ENCODE peak calls at places on chromosomes 11 and 22, in eight cellular contexts. One of them, this sample, is unnamed.

GRCh38 chr11:65565624-65566453 is 4.4 kb upstream of the ZNRD2 start:
- DNase-seq in AG09309: no peak
- DNase-seq in mucosa of descending colon: no peak
- DNase-seq in mucosa of gallbladder: no peak
- DNase-seq in heart left ventricle: no peak
- DNase-seq in NCI-H82: no peak
- DNase-seq in NCI-H1105 treated with DMSO at 0.1 percent for 48 hours: no peak
- DNase-seq in neural progenitor cell: no peak
- DNase-seq in this sample: no peak

GRCh38 chr22:42294034-42294985 is 23.9 kb upstream of the TCF20 start:
- DNase-seq in AG09309: no peak
- DNase-seq in mucosa of descending colon: peak
- DNase-seq in mucosa of gallbladder: peak
- DNase-seq in heart left ventricle: no peak
- DNase-seq in NCI-H82: no peak
- DNase-seq in NCI-H1105 treated with DMSO at 0.1 percent for 48 hours: peak
- DNase-seq in neural progenitor cell: peak
- DNase-seq in this sample: peak

GRCh38 chr11:118998822-118999221 is 884 bp downstream of the CENATAC start:
- DNase-seq in AG09309: peak
- DNase-seq in mucosa of descending colon: no peak
- DNase-seq in mucosa of gallbladder: peak
- DNase-seq in heart left ventricle: no peak
- DNase-seq in NCI-H82: no peak
- DNase-seq in NCI-H1105 treated with DMSO at 0.1 percent for 48 hours: no peak
- DNase-seq in neural progenitor cell: peak
- DNase-seq in this sample: no peak

GRCh38 chr11:47971501-47971900 is 8.9 kb upstream of the PTPRJ start:
- DNase-seq in AG09309: no peak
- DNase-seq in mucosa of descending colon: no peak
- DNase-seq in mucosa of gallbladder: no peak
- DNase-seq in heart left ventricle: no peak
- DNase-seq in NCI-H82: peak
- DNase-seq in NCI-H1105 treated with DMSO at 0.1 percent for 48 hours: no peak
- DNase-seq in neural progenitor cell: no peak
- DNase-seq in this sample: no peak

GRCh38 chr22:50261615-50262459 is at the start of gene MAPK12:
- DNase-seq in AG09309: no peak
- DNase-seq in mucosa of descending colon: no peak
- DNase-seq in mucosa of gallbladder: no peak
- DNase-seq in heart left ventricle: no peak
- DNase-seq in NCI-H82: peak
- DNase-seq in NCI-H1105 treated with DMSO at 0.1 percent for 48 hours: peak
- DNase-seq in neural progenitor cell: peak
- DNase-seq in this sample: no peak

GRCh38 chr11:34603129-34604001 is 17.5 kb upstream of the EHF start:
- DNase-seq in AG09309: no peak
- DNase-seq in mucosa of descending colon: peak
- DNase-seq in mucosa of gallbladder: no peak
- DNase-seq in heart left ventricle: no peak
- DNase-seq in NCI-H82: no peak
- DNase-seq in NCI-H1105 treated with DMSO at 0.1 percent for 48 hours: no peak
- DNase-seq in neural progenitor cell: no peak
- DNase-seq in this sample: peak

GRCh38 chr11:82892611-82893169 is 7.5 kb downstream of the PRCP start:
- DNase-seq in AG09309: no peak
- DNase-seq in mucosa of descending colon: no peak
- DNase-seq in mucosa of gallbladder: no peak
- DNase-seq in heart left ventricle: no peak
- DNase-seq in NCI-H82: no peak
- DNase-seq in NCI-H1105 treated with DMSO at 0.1 percent for 48 hours: no peak
- DNase-seq in neural progenitor cell: no peak
- DNase-seq in this sample: no peak

GRCh38 chr11:125720781-125721180 is 25.3 kb upstream of the PATE1 start:
- DNase-seq in AG09309: no peak
- DNase-seq in mucosa of descending colon: no peak
- DNase-seq in mucosa of gallbladder: no peak
- DNase-seq in heart left ventricle: no peak
- DNase-seq in NCI-H82: no peak
- DNase-seq in NCI-H1105 treated with DMSO at 0.1 percent for 48 hours: no peak
- DNase-seq in neural progenitor cell: no peak
- DNase-seq in this sample: no peak

GRCh38 chr22:23503736-23504440 is 76.2 kb downstream of the IGLL1 start:
- DNase-seq in AG09309: no peak
- DNase-seq in mucosa of descending colon: no peak
- DNase-seq in mucosa of gallbladder: no peak
- DNase-seq in heart left ventricle: peak
- DNase-seq in NCI-H82: no peak
- DNase-seq in NCI-H1105 treated with DMSO at 0.1 percent for 48 hours: no peak
- DNase-seq in neural progenitor cell: no peak
- DNase-seq in this sample: no peak

GRCh38 chr22:19818264-19819208 is 36.1 kb downstream of the GNB1L start:
- DNase-seq in AG09309: no peak
- DNase-seq in mucosa of descending colon: no peak
- DNase-seq in mucosa of gallbladder: peak
- DNase-seq in heart left ventricle: peak
- DNase-seq in NCI-H82: no peak
- DNase-seq in NCI-H1105 treated with DMSO at 0.1 percent for 48 hours: no peak
- DNase-seq in neural progenitor cell: no peak
- DNase-seq in this sample: no peak

GRCh38 chr22:49936018-49936972 is 17.9 kb downstream of the CRELD2 start:
- DNase-seq in AG09309: no peak
- DNase-seq in mucosa of descending colon: peak
- DNase-seq in mucosa of gallbladder: peak
- DNase-seq in heart left ventricle: peak
- DNase-seq in NCI-H82: peak
- DNase-seq in NCI-H1105 treated with DMSO at 0.1 percent for 48 hours: peak
- DNase-seq in neural progenitor cell: peak
- DNase-seq in this sample: peak

GRCh38 chr22:21850660-21851059 is 16.8 kb downstream of the MAPK1 start:
- DNase-seq in AG09309: no peak
- DNase-seq in mucosa of descending colon: no peak
- DNase-seq in mucosa of gallbladder: no peak
- DNase-seq in heart left ventricle: no peak
- DNase-seq in NCI-H82: no peak
- DNase-seq in NCI-H1105 treated with DMSO at 0.1 percent for 48 hours: no peak
- DNase-seq in neural progenitor cell: no peak
- DNase-seq in this sample: no peak

GRCh38 chr11:17802491-17802890 is 67.9 kb downstream of the KCNC1 start:
- DNase-seq in AG09309: no peak
- DNase-seq in mucosa of descending colon: no peak
- DNase-seq in mucosa of gallbladder: no peak
- DNase-seq in heart left ventricle: no peak
- DNase-seq in NCI-H82: peak
- DNase-seq in NCI-H1105 treated with DMSO at 0.1 percent for 48 hours: no peak
- DNase-seq in neural progenitor cell: no peak
- DNase-seq in this sample: no peak

GRCh38 chr11:35593143-35593542 is 25.1 kb upstream of the FJX1 start:
- DNase-seq in AG09309: peak
- DNase-seq in mucosa of descending colon: no peak
- DNase-seq in mucosa of gallbladder: no peak
- DNase-seq in heart left ventricle: no peak
- DNase-seq in NCI-H82: no peak
- DNase-seq in NCI-H1105 treated with DMSO at 0.1 percent for 48 hours: no peak
- DNase-seq in neural progenitor cell: no peak
- DNase-seq in this sample: no peak

GRCh38 chr22:41862530-41863266 is 29.8 kb downstream of the SREBF2 start:
- DNase-seq in AG09309: no peak
- DNase-seq in mucosa of descending colon: no peak
- DNase-seq in mucosa of gallbladder: no peak
- DNase-seq in heart left ventricle: no peak
- DNase-seq in NCI-H82: no peak
- DNase-seq in NCI-H1105 treated with DMSO at 0.1 percent for 48 hours: no peak
- DNase-seq in neural progenitor cell: no peak
- DNase-seq in this sample: no peak

GRCh38 chr11:67303989-67304411 is 670 bp downstream of the SSH3 start:
- DNase-seq in AG09309: no peak
- DNase-seq in mucosa of descending colon: peak
- DNase-seq in mucosa of gallbladder: no peak
- DNase-seq in heart left ventricle: peak
- DNase-seq in NCI-H82: no peak
- DNase-seq in NCI-H1105 treated with DMSO at 0.1 percent for 48 hours: no peak
- DNase-seq in neural progenitor cell: no peak
- DNase-seq in this sample: peak

GRCh38 chr11:131579932-131580387 is 209.5 kb downstream of the NTM start:
- DNase-seq in AG09309: peak
- DNase-seq in mucosa of descending colon: peak
- DNase-seq in mucosa of gallbladder: no peak
- DNase-seq in heart left ventricle: no peak
- DNase-seq in NCI-H82: peak
- DNase-seq in NCI-H1105 treated with DMSO at 0.1 percent for 48 hours: peak
- DNase-seq in neural progenitor cell: peak
- DNase-seq in this sample: no peak

GRCh38 chr11:67332081-67332691 is 21.2 kb downstream of the POLD4 start:
- DNase-seq in AG09309: no peak
- DNase-seq in mucosa of descending colon: no peak
- DNase-seq in mucosa of gallbladder: no peak
- DNase-seq in heart left ventricle: no peak
- DNase-seq in NCI-H82: no peak
- DNase-seq in NCI-H1105 treated with DMSO at 0.1 percent for 48 hours: no peak
- DNase-seq in neural progenitor cell: no peak
- DNase-seq in this sample: no peak

GRCh38 chr11:72125956-72126355 is 9.6 kb upstream of the FOLR3 start:
- DNase-seq in AG09309: no peak
- DNase-seq in mucosa of descending colon: no peak
- DNase-seq in mucosa of gallbladder: no peak
- DNase-seq in heart left ventricle: no peak
- DNase-seq in NCI-H82: no peak
- DNase-seq in NCI-H1105 treated with DMSO at 0.1 percent for 48 hours: no peak
- DNase-seq in neural progenitor cell: no peak
- DNase-seq in this sample: no peak

GRCh38 chr11:26580929-26581328 is 8.9 kb upstream of the MUC15 start:
- DNase-seq in AG09309: no peak
- DNase-seq in mucosa of descending colon: no peak
- DNase-seq in mucosa of gallbladder: no peak
- DNase-seq in heart left ventricle: no peak
- DNase-seq in NCI-H82: no peak
- DNase-seq in NCI-H1105 treated with DMSO at 0.1 percent for 48 hours: no peak
- DNase-seq in neural progenitor cell: no peak
- DNase-seq in this sample: no peak

GRCh38 chr11:126115253-126115540 is 52.5 kb upstream of the CDON start:
- DNase-seq in AG09309: no peak
- DNase-seq in mucosa of descending colon: peak
- DNase-seq in mucosa of gallbladder: no peak
- DNase-seq in heart left ventricle: peak
- DNase-seq in NCI-H82: peak
- DNase-seq in NCI-H1105 treated with DMSO at 0.1 percent for 48 hours: peak
- DNase-seq in neural progenitor cell: no peak
- DNase-seq in this sample: peak

This sample was measured in left colon.